ENCODE peak calls at places on chromosomes 12 and 14, in seven cellular contexts. X is dorsolateral prefrontal cortex; L is stomach; I is sigmoid colon; P is foreskin keratinocyte; T is CD8-positive, alpha-beta T cell; Y is tibial artery. R is an unnamed sample.

GRCh38 chr14:86057018-86057667 is 527.2 kb downstream of the FLRT2 start:
- DNase-seq in L (no peak), Y (no peak), I (no peak), X (no peak), P (peak), T (peak), R (no peak)

GRCh38 chr14:100588671-100589070 is 1.5 kb upstream of the BEGAIN start:
- DNase-seq in X (peak), L (no peak), Y (peak), P (no peak), I (peak), T (no peak), R (no peak)

GRCh38 chr12:53696285-53696654 is 20.4 kb upstream of the ATP5MC2 start:
- DNase-seq in T (no peak), I (no peak), P (peak), L (peak), X (no peak), Y (no peak), R (no peak)

GRCh38 chr12:57112492-57113294 is 1.5 kb upstream of the STAT6 start:
- DNase-seq in X (no peak), T (no peak), P (no peak), L (peak), Y (no peak), I (no peak), R (no peak)

GRCh38 chr12:862303-862911 is 87.1 kb downstream of the RAD52 start:
- DNase-seq in Y (no peak), T (no peak), P (no peak), X (no peak), I (no peak), L (no peak), R (no peak)

GRCh38 chr12:103273645-103274044 is 222.1 kb downstream of the C12orf42 start:
- DNase-seq in P (peak), L (no peak), I (no peak), X (no peak), Y (no peak), T (no peak), R (no peak)

GRCh38 chr12:113142173-113142885 is 6.8 kb upstream of the RASAL1 start:
- DNase-seq in P (no peak), L (peak), Y (peak), I (no peak), X (peak), T (no peak), R (peak)

GRCh38 chr14:105196228-105196960 is 15.3 kb upstream of the NUDT14 start:
- DNase-seq in P (no peak), X (no peak), I (no peak), Y (no peak), T (no peak), L (no peak), R (no peak)

GRCh38 chr12:71517145-71517846 is 77.7 kb downstream of the LGR5 start:
- DNase-seq in P (no peak), T (no peak), Y (no peak), L (no peak), X (no peak), I (no peak), R (no peak)

GRCh38 chr12:124497039-124497438 is 70.4 kb downstream of the NCOR2 start:
- DNase-seq in Y (no peak), P (no peak), I (no peak), X (no peak), T (no peak), L (no peak), R (no peak)

GRCh38 chr12:124495194-124495983 is 72.0 kb downstream of the NCOR2 start:
- DNase-seq in L (no peak), T (no peak), P (no peak), I (no peak), Y (no peak), X (no peak), R (no peak)

GRCh38 chr12:124497658-124498057 is 69.8 kb downstream of the NCOR2 start:
- DNase-seq in I (peak), L (no peak), P (peak), X (peak), T (no peak), Y (peak), R (peak)

GRCh38 chr12:124498178-124498869 is 69.1 kb downstream of the NCOR2 start:
- DNase-seq in X (no peak), P (no peak), L (no peak), T (no peak), Y (no peak), I (no peak), R (no peak)

DNA sequence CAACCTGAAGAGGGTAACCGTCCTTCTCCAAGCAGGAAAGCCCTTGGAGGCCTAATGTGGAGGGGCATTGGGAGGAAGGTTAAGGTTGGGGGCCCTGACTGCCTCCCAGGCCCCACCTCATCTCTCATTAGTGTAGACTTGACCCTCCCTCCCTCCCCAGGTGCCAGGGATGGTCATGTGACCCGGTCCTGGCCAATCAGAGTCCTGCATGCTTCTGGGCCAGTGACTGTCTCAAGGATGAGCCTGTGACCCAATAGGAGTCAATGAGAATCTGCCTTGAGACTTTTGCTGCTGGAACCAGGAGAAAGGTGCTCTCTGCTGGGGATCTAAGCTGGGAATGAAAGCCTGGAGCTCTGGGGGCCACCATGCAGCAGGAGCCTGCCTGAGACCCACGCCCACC is 70.8 kb downstream of the NCOR2 start:
- DNase-seq in Y (no peak), L (no peak), P (no peak), I (no peak), X (no peak), T (no peak), R (no peak)
- H3K27ac ChIP-seq in Y (no peak), L (peak), P (no peak), I (peak), X (no peak), T (no peak), R (peak)

GRCh38 chr14:54637829-54638446 is 71.0 kb downstream of the SAMD4A start:
- DNase-seq in L (no peak), X (no peak), T (no peak), P (peak), Y (no peak), I (no peak), R (no peak)
- H3K27ac ChIP-seq in L (no peak), X (no peak), T (no peak), P (peak), Y (no peak), I (no peak), R (no peak)

DNA sequence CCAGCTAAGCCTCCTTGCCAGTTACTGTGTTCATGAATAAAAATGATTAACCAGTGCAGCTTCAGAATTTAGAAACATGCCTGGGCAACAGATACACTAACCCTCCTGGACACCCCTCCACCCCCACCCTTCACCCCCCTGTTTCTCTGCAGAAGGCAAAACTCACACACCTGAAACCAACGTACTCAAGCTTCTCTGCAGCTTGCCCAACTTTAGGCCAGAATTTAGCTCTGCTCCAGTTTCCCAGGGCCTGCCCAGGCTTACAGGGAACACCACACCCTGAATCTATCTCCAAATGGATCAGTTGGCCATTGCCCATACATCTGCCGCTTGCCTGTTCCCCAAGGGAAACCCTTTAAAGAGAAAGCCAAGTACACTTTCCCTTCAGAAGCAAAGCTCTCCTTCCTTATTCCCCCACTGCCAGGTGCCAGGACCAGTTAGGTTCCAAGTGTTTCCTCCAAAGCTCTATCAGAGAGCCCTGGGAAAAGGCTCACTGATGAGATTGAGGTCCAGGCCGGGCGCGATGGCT is 1.8 kb upstream of the SPPL3 start:
- DNase-seq in X (no peak), Y (no peak), L (peak), I (no peak), P (peak), T (no peak), R (no peak)
- H3K27ac ChIP-seq in X (no peak), Y (peak), L (no peak), I (no peak), P (peak), T (no peak), R (no peak)

DNA sequence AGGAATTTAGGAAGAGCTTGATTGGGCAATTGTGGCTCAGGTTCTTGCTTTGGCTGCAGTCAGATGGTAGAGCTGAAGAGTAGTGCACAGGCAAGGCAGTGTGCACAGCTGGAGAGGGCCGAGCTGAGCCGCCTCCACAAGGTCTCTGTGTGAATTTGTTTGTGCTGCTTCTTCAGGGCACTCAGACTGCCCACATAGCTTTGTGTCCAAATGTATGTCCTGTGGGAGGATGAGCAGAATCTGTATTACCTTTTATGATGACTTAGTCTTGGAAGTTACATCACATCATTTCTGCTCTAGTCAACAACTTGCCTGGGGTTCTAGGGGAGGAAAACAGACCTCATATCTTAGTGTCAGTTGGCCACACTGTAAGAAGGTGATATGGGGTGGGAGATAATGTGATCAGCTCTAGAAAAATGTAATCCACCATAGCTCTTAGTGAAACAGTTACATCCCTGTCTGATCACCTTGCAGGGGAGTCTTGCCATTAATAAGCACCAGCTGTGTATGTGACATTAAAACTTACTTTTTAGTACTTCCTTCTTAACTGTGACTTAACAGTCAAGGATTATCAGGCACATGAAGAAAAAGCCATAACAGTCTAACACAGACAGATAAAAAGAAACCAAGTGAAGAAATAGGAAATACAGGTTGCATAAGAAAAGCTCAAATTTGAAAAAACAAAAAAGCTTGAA is 53.4 kb downstream of the RCOR1 start:
- DNase-seq in P (no peak), Y (no peak), L (no peak), X (no peak), T (no peak), I (no peak), R (no peak)
- H3K27ac ChIP-seq in P (no peak), Y (no peak), L (no peak), X (no peak), T (no peak), I (no peak), R (no peak)

GRCh38 chr12:28604240-28604639 is 414.0 kb downstream of the CCDC91 start:
- DNase-seq in P (no peak), Y (no peak), L (no peak), I (no peak), T (no peak), X (no peak), R (no peak)
- H3K27ac ChIP-seq in P (no peak), Y (no peak), L (no peak), I (no peak), T (no peak), X (no peak), R (no peak)

GRCh38 chr12:68831272-68831671 is 23.3 kb downstream of the MDM2 start:
- DNase-seq in I (no peak), X (no peak), Y (no peak), L (no peak), T (no peak), P (no peak), R (no peak)
- H3K27ac ChIP-seq in I (no peak), X (no peak), Y (no peak), L (no peak), T (no peak), P (no peak), R (no peak)

GRCh38 chr12:6199211-6199530 is 1.0 kb upstream of the CD9 start:
- DNase-seq in T (no peak), X (no peak), I (no peak), L (no peak), Y (no peak), P (no peak), R (no peak)

GRCh38 chr12:6199531-6200265 is 502 bp upstream of the CD9 start:
- DNase-seq in T (no peak), X (no peak), P (peak), Y (peak), I (peak), L (no peak), R (no peak)

GRCh38 chr12:6197996-6198395 is 2.2 kb upstream of the CD9 start:
- DNase-seq in P (no peak), L (no peak), Y (no peak), X (no peak), T (no peak), I (no peak), R (no peak)

GRCh38 chr12:6200266-6201198 is at the start of gene CD9:
- DNase-seq in L (peak), P (no peak), T (no peak), X (no peak), Y (peak), I (peak), R (peak)

GRCh38 chr12:6198556-6198955 is 1.6 kb upstream of the CD9 start:
- DNase-seq in I (no peak), X (no peak), Y (no peak), L (no peak), P (no peak), T (no peak), R (no peak)
- H3K27ac ChIP-seq in I (peak), X (no peak), Y (peak), L (peak), P (no peak), T (no peak), R (no peak)

DNA sequence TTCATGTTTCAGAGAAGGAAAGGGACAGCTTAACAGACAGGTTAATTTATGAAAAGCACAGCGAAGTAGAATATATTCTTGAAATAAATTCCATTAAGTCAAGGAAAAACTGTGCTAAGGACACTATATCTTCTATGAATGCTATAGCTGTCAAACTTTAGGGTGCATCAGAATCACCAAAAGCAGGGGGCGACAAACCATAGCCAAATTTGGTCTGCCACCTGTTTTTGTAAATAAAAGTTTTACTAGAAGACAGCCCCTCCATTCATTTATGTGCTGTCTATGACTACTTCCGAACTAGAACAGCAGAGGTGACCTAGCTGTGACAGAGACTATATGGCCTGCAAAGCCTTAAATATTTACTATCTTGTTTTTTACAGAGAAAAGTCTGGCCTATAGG is 25.9 kb downstream of the PPP4R3A start:
- DNase-seq in X (no peak), Y (no peak), P (no peak), T (no peak), I (no peak), L (no peak), R (no peak)
- H3K27ac ChIP-seq in X (no peak), Y (no peak), P (no peak), T (no peak), I (no peak), L (no peak), R (no peak)

R was measured in caudate nucleus.